ENCODE peak calls at places on chromosomes 2 and 18, in six cellular contexts. T is stimulated activated CD4-positive, alpha-beta T cell treated with anti-CD3 and anti-CD28 coated beads, Interleukin-4, amount 100 ng/mL, for 48 hours; J is HS-5; K is neural crest cell; U is omental fat pad; Q is AG09319. F is an unnamed sample.

GRCh38 chr2:152061383-152061782 is 37.5 kb downstream of the CACNB4 start:
- DNase-seq in J (no peak), K (no peak), U (no peak), T (no peak), Q (no peak), F (no peak)

GRCh38 chr2:240294514-240294913 is 140.9 kb upstream of the GPC1 start:
- DNase-seq in Q (no peak), U (peak), K (no peak), T (no peak), J (no peak), F (no peak)

GRCh38 chr2:24304621-24305020 is 55.7 kb downstream of the ITSN2 start:
- DNase-seq in T (no peak), U (no peak), Q (no peak), K (no peak), J (no peak), F (no peak)

GRCh38 chr2:138323382-138324067 is 178.0 kb upstream of the SPOPL start:
- DNase-seq in Q (no peak), K (no peak), T (no peak), U (no peak), J (no peak), F (no peak)

GRCh38 chr2:185644828-185645227 is 93.8 kb upstream of the FSIP2 start:
- DNase-seq in Q (no peak), K (no peak), T (no peak), J (no peak), U (no peak), F (no peak)

GRCh38 chr2:64606495-64607363 is 47.0 kb downstream of the SERTAD2 start:
- DNase-seq in K (no peak), T (peak), J (no peak), U (peak), Q (no peak), F (peak)

GRCh38 chr2:63792523-63792922 is 49.2 kb upstream of the UGP2 start:
- DNase-seq in Q (no peak), T (no peak), U (no peak), J (peak), K (no peak), F (no peak)

GRCh38 chr18:31154186-31154585 is 8.5 kb downstream of the DSC1 start:
- DNase-seq in Q (no peak), J (no peak), U (no peak), K (no peak), T (no peak), F (no peak)

GRCh38 chr18:41703744-41704530 is 251.1 kb upstream of the PIK3C3 start:
- DNase-seq in T (no peak), K (no peak), J (peak), Q (no peak), U (no peak), F (no peak)

GRCh38 chr2:27249891-27250651 is 12.8 kb downstream of the SLC30A3 start:
- DNase-seq in J (no peak), U (no peak), Q (no peak), T (peak), K (peak), F (no peak)

GRCh38 chr2:37711308-37711731 is 39.9 kb upstream of the CDC42EP3 start:
- DNase-seq in T (no peak), Q (no peak), K (no peak), J (peak), U (no peak), F (no peak)

GRCh38 chr18:47979611-47980200 is 49.2 kb upstream of the SMAD2 start:
- DNase-seq in Q (no peak), J (no peak), U (no peak), K (no peak), T (no peak), F (no peak)

GRCh38 chr2:170680172-170680913 is 34.8 kb upstream of the SP5 start:
- DNase-seq in T (no peak), Q (no peak), J (no peak), K (no peak), U (no peak), F (no peak)

GRCh38 chr2:26575836-26576564 is 65.2 kb downstream of the CIB4 start:
- DNase-seq in Q (no peak), J (no peak), T (no peak), U (no peak), K (no peak), F (no peak)

GRCh38 chr18:10412933-10413332 is 41.5 kb upstream of the APCDD1 start:
- DNase-seq in U (no peak), J (no peak), Q (no peak), K (no peak), T (no peak), F (no peak)

GRCh38 chr2:96524482-96525210 is 11.9 kb upstream of the ARID5A start:
- DNase-seq in Q (no peak), U (no peak), T (no peak), K (no peak), J (no peak), F (no peak)

GRCh38 chr2:27049422-27050280 is 1.8 kb upstream of the AGBL5 start:
- DNase-seq in U (no peak), K (peak), Q (no peak), J (no peak), T (peak), F (peak)

GRCh38 chr2:74893332-74893731 is 59.4 kb downstream of the HK2 start:
- DNase-seq in J (peak), T (no peak), U (no peak), Q (peak), K (no peak), F (no peak)

GRCh38 chr2:26072925-26073768 is 39.3 kb downstream of the RAB10 start:
- DNase-seq in J (no peak), K (no peak), T (no peak), U (no peak), Q (no peak), F (no peak)

GRCh38 chr2:69645026-69645425 is 1.5 kb upstream of the AAK1 start:
- DNase-seq in T (no peak), J (no peak), U (no peak), K (no peak), Q (no peak), F (no peak)

GRCh38 chr2:157246212-157247067 is 11.1 kb upstream of the GALNT5 start:
- DNase-seq in T (peak), U (no peak), J (peak), K (no peak), Q (peak), F (no peak)

GRCh38 chr2:11851881-11852280 is 105.4 kb downstream of the LPIN1 start:
- DNase-seq in Q (no peak), J (no peak), T (no peak), U (no peak), K (no peak), F (no peak)

GRCh38 chr18:50880108-50880465 is 1.2 kb downstream of the ME2 start:
- DNase-seq in U (no peak), Q (no peak), J (no peak), K (no peak), T (no peak), F (no peak)

GRCh38 chr2:191427031-191427430 is 181.8 kb downstream of the MYO1B start:
- DNase-seq in K (no peak), J (no peak), U (no peak), Q (no peak), T (no peak), F (no peak)

GRCh38 chr2:222747526-222748160 is 76.2 kb downstream of the MOGAT1 start:
- DNase-seq in U (no peak), Q (no peak), T (no peak), J (no peak), K (no peak), F (no peak)

GRCh38 chr2:165311949-165312348 is 72.7 kb downstream of the SCN2A start:
- DNase-seq in K (no peak), T (no peak), U (no peak), J (no peak), Q (no peak), F (no peak)

GRCh38 chr2:234986346-234986745 is 34.5 kb downstream of the SH3BP4 start:
- DNase-seq in K (no peak), U (no peak), Q (no peak), J (no peak), T (no peak), F (no peak)

GRCh38 chr2:112712903-112713584 is 7.8 kb upstream of the NT5DC4 start:
- DNase-seq in J (no peak), T (peak), U (no peak), K (no peak), Q (no peak), F (no peak)

GRCh38 chr2:31660165-31660564 is 79.4 kb upstream of the SRD5A2 start:
- DNase-seq in U (no peak), K (no peak), Q (no peak), T (no peak), J (no peak), F (no peak)

GRCh38 chr2:172667926-172668325 is 67.7 kb upstream of the RAPGEF4 start:
- DNase-seq in T (no peak), U (no peak), J (no peak), K (no peak), Q (no peak), F (no peak)

GRCh38 chr2:164803772-164804466 is 37.7 kb downstream of the COBLL1 start:
- DNase-seq in Q (no peak), T (no peak), J (no peak), U (no peak), K (no peak), F (no peak)

GRCh38 chr2:43609304-43609883 is 13.6 kb upstream of the THADA start:
- DNase-seq in U (no peak), T (no peak), J (no peak), K (peak), Q (peak), F (no peak)

GRCh38 chr2:205170399-205170798 is 511.9 kb upstream of the NRP2 start:
- DNase-seq in K (no peak), J (no peak), U (no peak), Q (no peak), T (no peak), F (no peak)

GRCh38 chr18:79704631-79705030 is 25.0 kb downstream of the CTDP1 start:
- DNase-seq in J (no peak), U (no peak), K (no peak), Q (no peak), T (no peak), F (no peak)

GRCh38 chr2:237298323-237299118 is 115.4 kb downstream of the COL6A3 start:
- DNase-seq in U (no peak), Q (no peak), J (peak), T (no peak), K (no peak), F (no peak)

GRCh38 chr2:28661589-28662001 is 90.0 kb upstream of the PPP1CB start:
- DNase-seq in K (no peak), T (no peak), J (no peak), Q (peak), U (no peak), F (peak)